ENCODE peak calls at places on chromosomes 1 and 21, in five cellular contexts. H is HepG2, Z is GM12878, O is K562, R is upper lobe of left lung. L is an unnamed sample.

GRCh38 chr1:37448691-37449417 is 25.5 kb upstream of the ZC3H12A start:
- ATAC-seq in O (no peak), H (no peak), Z (no peak), R (no peak), L (no peak)

GRCh38 chr1:206484901-206485300 is 14.6 kb downstream of the IKBKE start:
- ATAC-seq in O (no peak), Z (no peak), R (no peak), H (no peak), L (no peak)

GRCh38 chr21:36450511-36450910 is 29.4 kb downstream of the CLDN14 start:
- ATAC-seq in R (no peak), Z (no peak), H (no peak), O (peak), L (no peak)

GRCh38 chr1:89001510-89001909 is 9.1 kb upstream of the KYAT3 start:
- ATAC-seq in O (no peak), H (no peak), Z (no peak), R (no peak), L (no peak)

GRCh38 chr1:198756470-198756869 is 117.6 kb downstream of the PTPRC start:
- ATAC-seq in Z (peak), R (no peak), H (no peak), O (no peak), L (no peak)

GRCh38 chr1:62054188-62054587 is 140.5 kb upstream of the L1TD1 start:
- ATAC-seq in Z (no peak), O (no peak), R (no peak), H (no peak), L (no peak)

GRCh38 chr1:45535988-45536766 is 14.4 kb upstream of the AKR1A1 start:
- ATAC-seq in O (peak), Z (no peak), R (no peak), H (peak), L (no peak)

GRCh38 chr1:15577691-15578090 is 7.2 kb downstream of the AGMAT start:
- ATAC-seq in H (no peak), O (no peak), R (no peak), Z (no peak), L (no peak)

GRCh38 chr1:224358288-224358687 is 1.6 kb downstream of the CNIH4 start:
- ATAC-seq in R (no peak), H (no peak), O (peak), Z (no peak), L (no peak)

GRCh38 chr1:180937624-180938225 is 25.0 kb downstream of the KIAA1614 start:
- ATAC-seq in H (no peak), Z (peak), R (no peak), O (peak), L (no peak)

GRCh38 chr1:107499139-107499744 is 358.4 kb downstream of the NTNG1 start:
- ATAC-seq in O (no peak), H (no peak), R (no peak), Z (peak), L (no peak)

GRCh38 chr1:54542120-54542961 is 5.7 kb upstream of the ACOT11 start:
- ATAC-seq in O (peak), H (peak), Z (peak), R (peak), L (peak)

GRCh38 chr21:34869541-34869940 is 179.6 kb downstream of the RUNX1 start:
- ATAC-seq in Z (no peak), H (no peak), O (no peak), R (peak), L (no peak)

GRCh38 chr1:162704673-162705424 is 72.6 kb downstream of the DDR2 start:
- ATAC-seq in Z (peak), R (no peak), O (no peak), H (no peak), L (no peak)

GRCh38 chr1:183877321-183877720 is 72.4 kb downstream of the RGL1 start:
- ATAC-seq in H (no peak), Z (no peak), R (no peak), O (peak), L (peak)

GRCh38 chr1:165877940-165878556 is 50.6 kb downstream of the UCK2 start:
- ATAC-seq in O (no peak), H (no peak), Z (peak), R (no peak), L (no peak)

GRCh38 chr1:111895017-111895416 is 94.5 kb downstream of the KCND3 start:
- ATAC-seq in Z (no peak), R (no peak), H (no peak), O (no peak), L (no peak)

GRCh38 chr1:14514760-14515159 is 83.7 kb upstream of the KAZN start:
- ATAC-seq in H (no peak), Z (no peak), R (no peak), O (no peak), L (no peak)

GRCh38 chr1:226985239-226985838 is 45.2 kb downstream of the COQ8A start:
- ATAC-seq in O (no peak), R (no peak), H (no peak), Z (no peak), L (no peak)

GRCh38 chr1:242243472-242243871 is 244.6 kb upstream of the MAP1LC3C start:
- ATAC-seq in H (no peak), Z (peak), O (no peak), R (no peak), L (no peak)

GRCh38 chr1:219372916-219373615 is 199.4 kb downstream of the LYPLAL1 start:
- ATAC-seq in Z (no peak), R (no peak), O (no peak), H (no peak), L (no peak)

GRCh38 chr21:37622755-37623543 is 256.4 kb downstream of the DYRK1A start:
- ATAC-seq in Z (no peak), O (no peak), R (no peak), H (no peak), L (no peak)

GRCh38 chr1:172343246-172344099 is 77.0 kb upstream of the C1orf105 start:
- ATAC-seq in O (peak), H (no peak), Z (peak), R (no peak), L (no peak)

GRCh38 chr1:3457910-3458621 is 3.6 kb downstream of the ARHGEF16 start:
- ATAC-seq in H (no peak), Z (no peak), O (no peak), R (no peak), L (no peak)

GRCh38 chr1:213448360-213448759 is 397.3 kb downstream of the RPS6KC1 start:
- ATAC-seq in H (no peak), Z (no peak), R (no peak), O (no peak), L (no peak)

GRCh38 chr1:201537966-201538617 is 835 bp upstream of the NAV1 start:
- ATAC-seq in O (no peak), R (no peak), H (no peak), Z (no peak), L (no peak)

GRCh38 chr1:27513958-27514357 is 24.0 kb upstream of the WASF2 start:
- ATAC-seq in Z (no peak), R (peak), O (peak), H (peak), L (peak)

GRCh38 chr1:89360716-89361115 is 3.1 kb upstream of the GBP6 start:
- ATAC-seq in R (no peak), Z (no peak), H (no peak), O (no peak), L (no peak)

GRCh38 chr1:111848852-111849545 is 93.3 kb downstream of the DDX20 start:
- ATAC-seq in R (no peak), Z (no peak), O (no peak), H (no peak), L (no peak)

GRCh38 chr1:22450421-22451021 is 1.1 kb upstream of the ZBTB40 start:
- ATAC-seq in O (no peak), H (peak), Z (no peak), R (no peak), L (no peak)

GRCh38 chr1:208825305-208825704 is 581.1 kb upstream of the PLXNA2 start:
- ATAC-seq in H (no peak), Z (no peak), O (no peak), R (peak), L (no peak)

DNA sequence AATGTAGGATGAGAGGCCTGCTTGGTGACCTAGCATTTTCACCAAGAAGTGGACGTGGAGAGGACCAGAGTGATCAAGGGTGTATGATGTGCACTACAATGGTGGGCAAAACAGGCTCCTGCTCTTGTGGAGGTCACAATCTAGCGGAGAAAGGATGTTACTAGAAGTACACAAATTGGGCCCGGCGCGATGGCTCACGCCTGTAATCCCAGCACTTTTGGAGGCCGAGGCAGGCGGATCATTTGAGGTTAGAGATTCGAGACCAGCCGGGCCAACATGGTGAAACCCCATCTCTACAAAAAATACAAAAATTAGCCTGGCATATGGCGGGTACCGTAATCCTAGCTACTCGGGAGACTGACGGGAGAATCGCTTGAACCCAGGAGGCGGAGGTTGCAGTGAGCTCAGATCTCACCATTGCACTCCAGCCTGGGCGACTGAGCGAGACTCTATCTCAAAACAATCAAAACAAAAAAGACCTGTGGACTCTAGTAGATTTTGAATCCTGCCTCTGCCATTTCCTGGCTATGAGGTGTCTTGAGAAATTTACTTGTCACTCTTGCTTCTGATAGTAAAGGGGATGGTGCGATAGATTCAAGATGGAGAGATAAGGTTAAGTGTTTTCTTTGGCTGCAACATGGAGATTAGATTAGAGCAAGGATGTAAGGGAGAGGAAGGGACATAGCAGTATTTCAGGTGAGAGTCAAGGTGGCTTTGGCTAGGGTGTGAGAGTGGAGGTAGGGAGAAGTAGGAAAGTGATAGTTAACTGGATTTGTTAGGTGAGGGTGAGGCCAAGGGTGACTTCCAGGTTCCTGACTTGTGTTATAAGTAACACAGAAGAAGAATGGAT is 7.1 kb downstream of the KLF18 start:
- ATAC-seq in Z (no peak), O (no peak), R (no peak), H (no peak), L (no peak)
- TF ChIP-seq CTCF in Z (no peak), O (no peak), R (no peak), H (no peak), L (no peak)

DNA sequence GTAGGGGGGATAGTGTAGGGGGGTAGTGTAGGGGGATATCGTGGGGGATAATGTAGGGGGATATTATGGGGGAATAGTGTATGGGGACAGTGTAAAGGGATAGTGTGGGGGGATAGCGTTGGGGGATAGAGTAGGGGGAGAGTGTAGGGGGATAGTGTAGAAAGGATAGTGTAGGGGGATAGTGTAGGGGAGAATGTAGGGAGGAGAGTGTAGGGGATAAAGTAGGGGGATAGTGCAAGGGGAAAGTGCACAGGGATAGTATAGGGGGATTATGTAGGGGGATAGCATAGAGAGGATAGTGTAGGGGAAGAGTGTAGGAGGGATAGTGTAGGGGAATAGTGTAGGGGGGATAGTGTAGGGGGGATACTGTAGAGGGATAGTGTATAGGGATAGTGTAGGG is 12.3 kb upstream of the ARF1 start:
- ATAC-seq in H (no peak), R (no peak), Z (no peak), O (no peak), L (no peak)
- TF ChIP-seq POLR2AphosphoS5 in H (no peak), R (no peak), Z (no peak), O (no peak), L (no peak)

GRCh38 chr21:16102113-16102512 is 372.3 kb downstream of the USP25 start:
- ATAC-seq in H (no peak), R (no peak), Z (no peak), O (no peak), L (no peak)
- TF ChIP-seq EP300 in H (no peak), R (no peak), Z (no peak), O (no peak), L (no peak)

GRCh38 chr1:93734999-93735398 is 53.4 kb upstream of the BCAR3 start:
- ATAC-seq in H (peak), R (no peak), Z (peak), O (peak), L (no peak)

GRCh38 chr1:93738075-93738622 is 56.5 kb upstream of the BCAR3 start:
- ATAC-seq in H (no peak), Z (no peak), O (no peak), R (no peak), L (no peak)

GRCh38 chr1:93733340-93733739 is 51.7 kb upstream of the BCAR3 start:
- ATAC-seq in O (no peak), Z (no peak), H (no peak), R (no peak), L (no peak)

GRCh38 chr1:93738926-93739325 is 57.3 kb upstream of the BCAR3 start:
- ATAC-seq in Z (no peak), O (no peak), H (no peak), R (no peak), L (no peak)

GRCh38 chr1:93735722-93736121 is 54.1 kb upstream of the BCAR3 start:
- ATAC-seq in H (no peak), Z (no peak), O (no peak), R (no peak), L (no peak)
- TF ChIP-seq CTCF in H (peak), Z (no peak), O (no peak), R (no peak), L (no peak)

DNA sequence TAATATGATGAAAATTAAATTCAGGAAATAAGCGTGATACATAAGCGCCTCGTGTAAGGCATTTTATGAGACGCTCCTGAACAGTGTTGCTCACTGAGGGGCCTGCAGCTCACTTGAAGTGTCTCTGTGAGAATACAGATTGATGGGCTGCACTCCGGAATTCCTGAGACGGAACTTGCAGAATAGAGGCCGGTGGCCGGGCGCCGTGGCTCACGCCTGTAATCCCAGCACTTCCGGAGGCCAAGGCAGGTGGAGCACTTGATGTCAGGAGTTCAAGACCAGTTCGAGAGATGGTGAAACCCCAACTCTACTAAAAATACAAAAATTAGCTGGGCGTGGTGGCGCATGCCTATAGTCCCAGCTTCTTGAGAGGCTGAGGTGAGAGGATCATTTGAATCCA is 49.5 kb upstream of the HNRNPU start:
- ATAC-seq in Z (no peak), R (no peak), O (no peak), H (no peak), L (no peak)
- TF ChIP-seq POLR2AphosphoS5 in Z (no peak), R (no peak), O (no peak), H (no peak), L (no peak)

DNA sequence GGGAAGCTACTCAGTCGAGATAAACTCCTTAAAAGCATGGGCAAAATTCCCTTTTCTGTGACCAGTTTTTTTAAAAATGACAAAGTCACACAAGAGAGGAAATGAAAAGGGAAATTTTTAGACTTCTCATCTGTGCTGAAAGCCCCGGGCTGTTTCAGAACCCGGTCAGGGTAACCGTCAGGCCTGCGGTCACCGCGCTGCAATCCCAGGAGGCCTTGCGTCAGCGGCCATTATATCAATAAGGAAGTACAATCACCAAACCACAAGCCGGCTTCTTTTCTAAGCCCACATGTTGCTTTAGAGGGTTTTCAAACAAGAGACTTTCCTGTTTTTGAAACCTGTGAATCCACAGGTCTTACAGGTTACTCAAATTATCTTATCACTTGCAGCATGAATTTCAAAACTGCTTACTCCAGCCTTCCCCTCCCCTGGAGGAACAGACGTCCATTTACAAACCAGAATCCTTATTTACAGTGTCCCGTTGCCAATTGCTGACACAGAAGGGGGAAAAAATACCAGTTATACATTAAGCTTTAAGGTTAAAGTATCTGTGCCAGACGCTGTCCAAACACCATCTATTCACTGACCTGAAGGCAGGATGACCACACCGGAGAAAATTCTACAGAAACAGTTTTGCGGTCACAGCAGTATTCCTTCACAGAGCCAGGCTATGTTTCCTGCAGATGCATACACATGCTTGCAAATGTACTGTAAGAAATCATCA is 165.3 kb downstream of the TOMM20 start:
- ATAC-seq in Z (peak), R (peak), O (peak), H (peak), L (peak)
- TF ChIP-seq EP300 in Z (peak), R (no peak), O (peak), H (peak), L (no peak)

GRCh38 chr1:64425521-64425920 is 44.4 kb upstream of the CACHD1 start:
- ATAC-seq in H (no peak), Z (no peak), R (no peak), O (no peak), L (no peak)

GRCh38 chr1:64423526-64423925 is 46.4 kb upstream of the CACHD1 start:
- ATAC-seq in H (no peak), O (no peak), Z (no peak), R (no peak), L (no peak)

GRCh38 chr1:64424412-64424811 is 45.5 kb upstream of the CACHD1 start:
- ATAC-seq in H (no peak), Z (no peak), R (no peak), O (no peak), L (no peak)

GRCh38 chr1:64427879-64428278 is 42.0 kb upstream of the CACHD1 start:
- ATAC-seq in H (no peak), O (no peak), R (no peak), Z (no peak), L (no peak)

DNA sequence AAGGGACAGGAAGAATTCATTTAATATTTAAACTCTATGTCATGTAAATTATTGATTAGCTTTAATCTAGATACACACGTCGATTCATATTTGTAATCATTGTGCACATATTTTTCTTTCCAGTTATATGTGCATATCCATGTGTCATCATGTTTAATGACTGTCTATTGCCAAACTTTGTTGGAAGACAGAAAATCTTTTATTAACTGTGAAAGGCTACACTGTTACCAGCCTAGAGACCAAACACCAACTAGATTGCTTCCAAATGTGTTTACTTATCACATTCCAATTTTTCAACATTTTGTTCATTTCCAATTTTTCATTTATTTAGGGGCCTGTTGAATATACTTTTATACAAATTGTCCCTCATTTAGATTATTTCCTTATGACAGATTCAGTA is 43.2 kb upstream of the CACHD1 start:
- ATAC-seq in R (no peak), O (no peak), Z (no peak), H (no peak), L (no peak)
- TF ChIP-seq CTCF in R (no peak), O (no peak), Z (no peak), H (no peak), L (no peak)

DNA sequence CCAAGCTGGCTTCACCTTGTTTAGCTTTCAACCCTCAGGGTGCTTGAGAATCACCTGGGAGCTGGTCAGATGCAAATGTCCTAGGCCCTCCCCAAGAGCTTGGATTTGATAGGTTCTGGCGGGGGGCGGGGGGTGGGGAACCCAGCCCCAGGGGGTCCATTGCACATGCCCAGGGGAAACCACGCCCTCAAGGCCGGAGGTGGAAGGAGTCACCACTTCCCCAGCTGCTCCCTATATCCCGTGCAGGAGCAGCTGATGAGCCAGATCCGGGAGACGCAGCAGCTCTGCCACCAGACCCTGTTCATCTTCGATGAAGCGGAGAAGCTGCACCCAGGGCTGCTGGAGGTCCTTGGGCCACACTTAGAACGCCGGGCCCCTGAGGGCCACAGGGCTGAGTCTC is 5.8 kb downstream of the TOR3A start:
- ATAC-seq in Z (no peak), R (no peak), O (no peak), H (no peak), L (no peak)
- TF ChIP-seq POLR2AphosphoS5 in Z (no peak), R (no peak), O (no peak), H (no peak), L (no peak)

L was measured in gastroesophageal sphincter.